ENCODE peak calls at places on chromosomes 12 and 14, in ten cellular contexts. T, U, O, V, Z, M, N, D, W and S are unnamed samples. For H3K27me3, the result is how much of the 10 kb centered on the place peaks cover.

GRCh38 chr14:47626151-47627035 is 49.0 kb downstream of the MDGA2 start:
- DNase-seq in D (no peak), T (no peak), W (no peak), M (no peak), V (no peak), N (no peak), U (no peak), Z (no peak), O (no peak), S (no peak)

GRCh38 chr12:113858828-113859386 is 107.2 kb downstream of the RBM19 start:
- DNase-seq in N (no peak), M (no peak), W (no peak), D (no peak), O (no peak), T (no peak), Z (no peak), U (no peak), V (no peak), S (no peak)

GRCh38 chr14:53956427-53957201 is at the start of gene BMP4:
- DNase-seq in D (peak), U (peak), M (peak), T (peak), Z (peak), N (no peak), O (peak), W (peak), V (peak), S (peak)

GRCh38 chr12:13045816-13046215 is 1.6 kb downstream of the FAM234B start:
- DNase-seq in N (no peak), W (no peak), D (no peak), T (no peak), V (no peak), U (no peak), O (no peak), M (no peak), Z (no peak), S (no peak)

GRCh38 chr14:30521899-30522736 is 36.8 kb upstream of the G2E3 start:
- DNase-seq in D (peak), N (peak), W (no peak), O (peak), Z (no peak), T (no peak), V (peak), U (no peak), M (no peak), S (no peak)

GRCh38 chr14:21104448-21105060 is 3.7 kb downstream of the TMEM253 start:
- DNase-seq in M (peak), D (peak), N (no peak), Z (peak), O (peak), W (no peak), U (peak), V (peak), T (peak), S (peak)

GRCh38 chr12:29726321-29726692 is 57.4 kb downstream of the TMTC1 start:
- DNase-seq in V (no peak), M (no peak), U (no peak), O (peak), N (no peak), Z (no peak), T (no peak), D (no peak), W (no peak), S (no peak)

GRCh38 chr14:96221109-96221650 is 16.5 kb downstream of the BDKRB2 start:
- DNase-seq in N (no peak), V (no peak), T (no peak), U (no peak), D (no peak), Z (no peak), O (no peak), M (no peak), W (no peak), S (no peak)

GRCh38 chr14:34018564-34019244 is 67.8 kb upstream of the EGLN3 start:
- DNase-seq in V (no peak), D (no peak), M (peak), O (no peak), Z (no peak), W (no peak), T (no peak), N (peak), U (peak), S (no peak)
- H3K4me3 ChIP-seq in V (no peak), D (no peak), M (no peak), O (peak), Z (no peak), W (peak), T (peak), N (no peak), U (peak), S (no peak)

DNA sequence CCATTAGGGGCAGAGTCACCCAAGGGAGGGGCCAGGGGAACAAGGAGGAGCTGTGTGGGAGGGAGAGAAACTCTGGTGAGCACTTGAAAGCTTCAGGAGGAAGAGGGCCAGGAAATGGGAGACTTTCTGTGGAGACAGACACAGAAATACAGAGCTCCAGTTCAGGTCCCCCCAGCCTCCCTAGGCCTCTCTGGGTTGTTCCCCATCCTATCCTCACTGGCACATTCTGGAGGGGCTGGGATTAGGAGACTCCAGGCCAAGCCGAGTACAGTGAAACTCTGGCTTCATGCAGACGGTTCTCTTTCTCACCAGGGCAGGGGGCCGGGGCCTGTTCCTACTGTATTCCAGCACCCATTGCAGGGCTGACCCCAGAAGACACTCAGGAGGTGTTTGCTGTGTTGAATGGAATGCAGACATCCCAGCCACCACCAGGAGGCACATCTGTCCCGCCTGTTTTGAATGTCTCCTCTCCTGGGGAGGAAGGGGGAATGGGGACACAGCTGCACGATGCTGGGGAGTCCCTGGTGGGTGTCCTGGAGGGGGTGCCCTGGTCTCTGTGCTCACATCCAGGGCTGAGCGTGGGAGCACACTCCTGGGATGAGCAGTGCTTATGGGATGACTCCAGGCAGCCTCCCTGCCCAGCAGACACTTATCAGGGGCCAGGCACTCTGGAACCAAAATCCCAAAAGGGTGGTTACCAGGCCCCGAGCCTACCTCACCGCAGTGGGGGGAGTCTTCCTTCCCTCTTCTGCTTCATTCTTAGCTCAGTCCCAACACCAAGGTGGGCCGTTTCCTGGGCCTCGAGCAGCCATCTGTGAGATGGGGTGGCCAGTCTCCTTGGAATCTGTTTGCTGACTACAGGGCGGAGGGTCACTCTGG is 5.5 kb upstream of the KRT84 start:
- DNase-seq in D (peak), V (peak), T (no peak), Z (peak), W (no peak), N (no peak), O (no peak), U (no peak), M (no peak), S (no peak)
- TF ChIP-seq CTCF in D (peak), V (peak), T (peak), Z (no peak), W (no peak), N (peak), O (peak), U (peak), M (peak), S (peak)

GRCh38 chr12:94873368-94874085 is 130.0 kb downstream of the NDUFA12 start:
- DNase-seq in V (peak), W (no peak), N (peak), U (peak), M (no peak), Z (peak), D (no peak), O (no peak), T (peak), S (no peak)

GRCh38 chr12:94874086-94874985 is 129.2 kb downstream of the NDUFA12 start:
- DNase-seq in T (no peak), U (no peak), D (no peak), Z (no peak), N (no peak), W (no peak), V (peak), O (no peak), M (no peak), S (no peak)

GRCh38 chr12:94874986-94875312 is 128.5 kb downstream of the NDUFA12 start:
- DNase-seq in W (no peak), O (no peak), D (no peak), Z (no peak), U (no peak), V (peak), M (no peak), T (no peak), N (no peak), S (no peak)

GRCh38 chr12:94872671-94873367 is 130.7 kb downstream of the NDUFA12 start:
- DNase-seq in Z (no peak), U (no peak), D (no peak), T (no peak), N (peak), O (no peak), V (peak), M (no peak), W (no peak), S (no peak)

GRCh38 chr12:94875525-94875924 is 128.0 kb downstream of the NDUFA12 start:
- DNase-seq in M (no peak), V (peak), Z (no peak), N (peak), W (no peak), T (peak), O (no peak), U (no peak), D (peak), S (no peak)
- H3K27me3 ChIP-seq in M (under half), V (half or more), Z (under half), N (under half), W (under half), T (half or more), O (half or more), U (half or more), D (under half), S (under half)

GRCh38 chr12:55142896-55143870 is 17.0 kb downstream of the OR9K2 start:
- DNase-seq in U (no peak), N (no peak), V (peak), O (peak), W (no peak), Z (peak), D (peak), M (no peak), T (peak), S (no peak)
- H3K4me3 ChIP-seq in U (no peak), N (no peak), V (no peak), O (no peak), W (no peak), Z (no peak), D (no peak), M (no peak), T (no peak), S (no peak)

DNA sequence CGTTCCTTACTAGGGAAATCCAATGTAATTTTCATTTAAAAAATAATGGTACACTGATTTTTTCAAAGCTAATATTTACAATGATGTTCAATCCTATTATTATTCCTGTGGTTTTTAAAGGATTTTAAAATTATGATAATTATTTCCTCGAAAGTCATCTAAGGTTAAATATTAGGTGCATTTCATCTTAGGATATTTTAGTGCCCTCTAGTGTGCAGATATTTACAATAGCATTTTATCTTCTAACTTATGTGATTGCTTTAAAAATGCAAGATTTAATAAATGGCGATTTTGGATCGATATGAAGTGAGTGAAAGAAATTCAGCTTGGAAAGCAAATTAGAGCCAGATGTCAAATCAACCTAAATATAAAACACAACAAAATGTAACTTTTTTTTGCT is 293.5 kb downstream of the SLC6A15 start:
- DNase-seq in V (no peak), O (no peak), N (no peak), W (no peak), Z (no peak), U (no peak), T (no peak), M (no peak), D (no peak), S (no peak)
- TF ChIP-seq CTCF in V (peak), O (no peak), N (peak), W (no peak), Z (no peak), U (peak), T (peak), M (no peak), D (peak), S (no peak)

DNA sequence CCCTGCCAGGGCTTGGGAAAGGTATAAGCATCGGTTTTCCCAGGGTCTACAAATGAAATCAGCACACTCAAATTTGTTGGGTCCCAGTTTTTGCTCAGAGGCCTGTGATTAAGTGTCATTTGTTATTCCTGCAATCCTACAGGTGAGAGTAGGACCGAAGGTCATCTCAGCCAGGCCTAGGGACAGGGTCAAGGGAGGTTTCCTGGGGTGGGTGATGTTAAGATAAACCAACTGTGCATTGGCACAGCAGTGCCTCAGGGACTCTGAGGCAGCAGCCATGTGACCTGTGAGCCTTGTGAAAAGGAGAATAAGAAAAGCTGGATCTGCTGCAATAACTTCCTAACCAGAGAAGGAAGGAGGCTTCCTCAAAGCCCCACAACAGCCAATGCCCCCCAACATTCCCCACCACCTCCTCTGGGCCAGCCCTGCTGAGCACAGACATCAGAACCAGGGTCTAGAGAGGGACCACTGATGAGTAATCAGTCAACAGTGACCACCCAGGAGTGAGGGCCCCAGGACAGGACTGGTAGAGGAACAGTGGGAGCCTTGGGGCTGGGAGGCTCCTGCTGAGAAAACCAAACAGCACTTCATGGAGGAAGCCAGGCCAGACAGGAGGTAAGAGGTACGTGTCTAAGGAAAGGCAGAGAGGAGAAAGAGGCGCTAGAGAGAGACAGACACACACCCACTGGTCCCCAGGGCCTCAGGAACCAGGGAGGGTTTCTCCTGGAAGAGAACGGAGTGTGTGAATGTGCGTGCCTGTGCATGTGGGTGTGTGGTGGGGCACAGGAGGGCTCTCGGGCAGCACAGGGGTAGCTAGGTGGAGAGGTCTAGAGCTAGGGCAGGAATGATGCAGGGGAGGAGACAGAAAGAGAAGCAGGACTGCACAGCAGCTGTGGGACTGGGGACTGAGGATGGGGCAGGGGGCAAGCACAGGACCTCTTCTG is 82.4 kb downstream of the ITPK1 start:
- DNase-seq in M (no peak), T (no peak), Z (no peak), D (no peak), N (no peak), W (no peak), U (no peak), O (no peak), V (no peak), S (no peak)
- H3K27me3 ChIP-seq in M (under half), T (under half), Z (under half), D (under half), N (under half), W (under half), U (under half), O (under half), V (under half), S (under half)